ENCODE peak calls at places on chromosomes 6 and 20, in five cellular contexts. S is K562, I is HCT116, K is HepG2, D is H1. O is an unnamed sample.

GRCh38 chr6:134413241-134413643 is 95.3 kb upstream of the SGK1 start:
- DNase-seq in S (no peak), I (no peak), K (no peak), D (no peak), O (no peak)

GRCh38 chr6:10230533-10230932 is 184.3 kb downstream of the TFAP2A start:
- DNase-seq in S (no peak), I (no peak), K (no peak), D (no peak), O (no peak)

GRCh38 chr20:36688630-36689029 is 42.6 kb upstream of the SLA2 start:
- DNase-seq in S (no peak), I (no peak), K (no peak), D (no peak), O (no peak)

GRCh38 chr6:34143884-34144580 is 1.9 kb downstream of the GRM4 start:
- DNase-seq in S (peak; percentile 90), I (no peak), K (peak; percentile 24), D (peak; percentile 88), O (no peak)

GRCh38 chr6:109702797-109703196 is 11.7 kb downstream of the FIG4 start:
- DNase-seq in S (no peak), I (no peak), K (no peak), D (no peak), O (no peak)

GRCh38 chr6:96841241-96841824 is 4.1 kb upstream of the GPR63 start:
- DNase-seq in S (no peak), I (no peak), K (no peak), D (no peak), O (no peak)

GRCh38 chr20:36349384-36350170 is 43.4 kb downstream of the DLGAP4 start:
- DNase-seq in S (no peak), I (no peak), K (no peak), D (no peak), O (no peak)

GRCh38 chr20:10504893-10505292 is 69.8 kb downstream of the SLX4IP start:
- DNase-seq in S (no peak), I (no peak), K (no peak), D (no peak), O (no peak)

GRCh38 chr6:28757429-28758045 is 166.2 kb downstream of the TRIM27 start:
- DNase-seq in S (no peak), I (no peak), K (peak; percentile 29), D (peak; percentile 73), O (no peak)

GRCh38 chr6:132244744-132245143 is 156.5 kb downstream of the MOXD1 start:
- DNase-seq in S (no peak), I (no peak), K (no peak), D (no peak), O (no peak)

GRCh38 chr6:133436652-133437051 is 195.5 kb downstream of the EYA4 start:
- DNase-seq in S (no peak), I (no peak), K (no peak), D (no peak), O (no peak)

GRCh38 chr20:2705931-2706645 is 13.5 kb downstream of the EBF4 start:
- DNase-seq in S (no peak), I (no peak), K (no peak), D (no peak), O (no peak)

GRCh38 chr20:36629719-36630340 is 16.2 kb downstream of the SLA2 start:
- DNase-seq in S (no peak), I (no peak), K (no peak), D (no peak), O (no peak)

GRCh38 chr6:134146268-134147032 is 94.0 kb upstream of the SLC2A12 start:
- DNase-seq in S (no peak), I (no peak), K (no peak), D (no peak), O (no peak)

GRCh38 chr6:135537782-135538301 is 40.3 kb upstream of the AHI1 start:
- DNase-seq in S (no peak), I (peak; percentile 34), K (no peak), D (no peak), O (no peak)

GRCh38 chr20:61936701-61937131 is 129.0 kb downstream of the TAF4 start:
- DNase-seq in S (no peak), I (no peak), K (no peak), D (peak; percentile 42), O (no peak)

GRCh38 chr6:72042088-72042487 is 155.7 kb downstream of the RIMS1 start:
- DNase-seq in S (no peak), I (no peak), K (no peak), D (no peak), O (no peak)

GRCh38 chr6:52286798-52287432 is 2.4 kb upstream of the MCM3 start:
- DNase-seq in S (peak; percentile 45), I (peak; percentile 63), K (peak; percentile 89), D (peak; percentile 64), O (no peak)

DNA sequence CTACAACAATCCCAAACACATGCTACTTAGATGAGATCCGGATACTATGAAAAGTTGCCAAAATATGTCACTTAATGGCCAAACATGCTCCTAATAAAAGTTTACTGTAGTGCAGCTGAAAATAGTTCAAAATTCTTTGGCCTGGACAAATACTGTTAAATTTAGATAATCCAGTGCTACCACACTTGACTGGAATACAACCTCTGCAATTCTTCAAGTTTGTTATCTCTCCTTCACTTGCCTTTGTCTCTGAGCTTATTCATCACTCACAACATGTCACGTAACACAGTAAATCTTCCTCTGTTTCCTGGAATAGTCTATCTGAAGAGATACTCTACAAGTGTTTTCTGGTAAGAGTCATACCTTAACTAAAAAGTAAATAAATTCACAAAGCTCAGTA is 10.5 kb upstream of the PLN start:
- DNase-seq in S (peak; percentile 15), I (no peak), K (no peak), D (no peak), O (no peak)
- TF ChIP-seq POLR2AphosphoS5 in S (peak; percentile 30), I (no peak), K (no peak), D (no peak), O (no peak)

DNA sequence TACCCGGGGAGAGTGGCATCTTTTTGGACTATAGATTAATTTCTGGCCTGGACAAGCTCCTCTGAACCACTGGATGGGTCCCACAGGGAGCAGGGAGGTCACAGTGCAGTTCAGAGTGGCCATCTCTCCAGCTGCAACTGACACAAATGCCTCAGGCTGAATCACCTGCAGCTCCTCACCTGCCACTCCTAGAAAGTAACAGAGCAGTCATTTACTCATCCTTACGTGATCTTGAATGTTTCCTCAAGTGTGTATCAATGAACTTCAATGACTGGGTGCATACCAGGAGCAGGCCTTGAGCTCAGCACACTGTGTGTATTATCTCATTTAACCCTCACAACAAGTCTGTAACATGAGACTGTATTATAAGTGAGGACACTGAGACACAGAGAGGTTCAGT is 40.0 kb upstream of the SIRPG start:
- DNase-seq in S (no peak), I (no peak), K (no peak), D (no peak), O (no peak)
- TF ChIP-seq CEBPB in S (no peak), I (no peak), K (no peak), D (no peak), O (no peak)

DNA sequence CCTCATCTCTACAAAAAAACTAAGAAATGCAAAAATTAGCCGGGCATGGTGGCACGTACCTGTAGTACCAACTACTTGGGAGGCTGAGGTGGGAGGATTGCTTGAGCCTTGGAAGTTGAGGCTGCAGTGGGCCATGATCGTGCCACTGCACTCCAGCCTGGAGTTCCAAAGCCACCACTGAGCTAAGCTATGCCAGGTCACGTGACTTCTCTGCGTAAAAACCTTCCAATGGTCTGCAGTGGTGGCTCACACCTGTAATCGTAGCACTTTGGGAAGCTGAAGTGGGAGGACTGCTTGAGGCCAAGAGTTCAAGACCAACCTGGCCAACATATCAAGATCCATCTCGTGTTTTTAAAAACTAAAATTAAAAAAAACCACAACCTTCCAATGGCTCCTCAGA is 1.7 kb downstream of the SF3B5 start:
- DNase-seq in S (no peak), I (no peak), K (no peak), D (no peak), O (no peak)
- TF ChIP-seq POLR2AphosphoS5 in S (no peak), I (no peak), K (no peak), D (no peak), O (no peak)

GRCh38 chr20:51276331-51276730 is 253.4 kb upstream of the KCNG1 start:
- DNase-seq in S (no peak), I (no peak), K (no peak), D (no peak), O (no peak)

GRCh38 chr20:51277961-51278360 is 255.1 kb upstream of the KCNG1 start:
- DNase-seq in S (no peak), I (no peak), K (no peak), D (no peak), O (no peak)

GRCh38 chr20:51275181-51275580 is 252.3 kb upstream of the KCNG1 start:
- DNase-seq in S (no peak), I (no peak), K (no peak), D (no peak), O (no peak)

GRCh38 chr20:51272392-51272791 is 249.5 kb upstream of the KCNG1 start:
- DNase-seq in S (no peak), I (no peak), K (no peak), D (no peak), O (no peak)

GRCh38 chr20:51275816-51276215 is 252.9 kb upstream of the KCNG1 start:
- DNase-seq in S (no peak), I (no peak), K (no peak), D (no peak), O (no peak)
- TF ChIP-seq CEBPB in S (no peak), I (no peak), K (no peak), D (no peak), O (no peak)

DNA sequence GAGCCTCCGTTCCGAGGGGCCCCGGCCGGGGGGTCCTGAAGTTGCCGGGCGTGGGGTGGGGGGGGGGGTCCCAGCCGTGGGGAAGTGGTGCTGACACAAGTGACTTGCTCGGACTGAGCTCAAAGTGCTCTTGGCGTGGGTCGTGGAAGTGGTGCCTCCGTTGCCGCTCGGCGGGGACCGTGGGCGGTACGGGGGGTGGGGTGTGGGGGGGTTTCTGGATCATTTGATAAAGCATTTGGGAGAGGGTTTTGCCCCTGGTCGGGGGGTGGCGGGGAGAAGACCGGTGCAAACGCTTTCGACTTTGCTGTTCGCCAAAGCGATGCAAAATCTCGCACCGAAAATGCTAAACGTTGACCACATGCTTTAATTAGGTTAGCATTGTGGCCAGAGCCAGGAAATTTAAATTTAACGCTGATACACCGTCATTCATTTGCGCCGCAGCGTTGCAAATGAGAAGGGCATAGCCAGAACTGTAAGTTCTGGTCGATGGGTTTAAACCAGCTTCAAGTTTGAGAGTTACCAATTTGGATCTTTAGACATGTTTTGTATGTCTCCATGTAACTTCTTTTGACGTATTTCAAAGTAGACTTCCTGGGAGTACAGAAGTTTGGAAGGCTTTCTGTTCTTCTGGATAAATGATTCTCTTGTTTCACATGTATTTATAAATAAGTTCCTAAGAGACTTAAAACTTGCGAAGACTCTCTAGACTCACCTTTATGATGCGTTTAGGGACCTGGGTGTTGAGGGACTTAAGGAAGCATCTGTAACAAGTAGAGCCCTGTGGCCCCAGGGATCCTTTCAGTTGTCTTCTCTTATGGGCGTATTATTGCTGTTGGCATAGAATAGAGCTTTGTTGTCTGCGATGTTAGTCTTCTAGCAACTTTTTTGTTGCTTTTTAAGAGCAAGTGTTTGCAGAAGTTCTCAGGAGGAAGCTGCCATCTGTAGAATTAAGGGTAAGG is 1.0 kb downstream of the CDYL start:
- DNase-seq in S (peak; percentile 59), I (no peak), K (no peak), D (no peak), O (no peak)
- TF ChIP-seq POLR2AphosphoS5 in S (no peak), I (no peak), K (no peak), D (peak; percentile 84), O (peak; percentile 50)

GRCh38 chr20:24357169-24357568 is 112.3 kb upstream of the SYNDIG1 start:
- DNase-seq in S (no peak), I (no peak), K (no peak), D (no peak), O (no peak)
- TF ChIP-seq CEBPB in S (no peak), I (no peak), K (no peak), D (no peak), O (no peak)